ENCODE peak calls at places on chromosomes 4 and X, in six cellular contexts. One of them, this sample, is unnamed.

GRCh38 chr4:177047070-177047850 is 254.5 kb upstream of the VEGFC start:
- DNase-seq in MCF 10A: peak
- DNase-seq in spleen: no peak
- DNase-seq in brain microvascular endothelial cell: peak
- DNase-seq in chondrocyte: no peak
- DNase-seq in pancreas: peak
- DNase-seq in this sample: peak

GRCh38 chr4:178712486-178712885 is 1270.2 kb upstream of the AGA start:
- DNase-seq in MCF 10A: no peak
- DNase-seq in spleen: no peak
- DNase-seq in brain microvascular endothelial cell: no peak
- DNase-seq in chondrocyte: no peak
- DNase-seq in pancreas: no peak
- DNase-seq in this sample: no peak

GRCh38 chr4:110631582-110632505 is 9.0 kb upstream of the PITX2 start:
- DNase-seq in MCF 10A: peak
- DNase-seq in spleen: peak
- DNase-seq in brain microvascular endothelial cell: peak
- DNase-seq in chondrocyte: no peak
- DNase-seq in pancreas: peak
- DNase-seq in this sample: no peak

GRCh38 chr4:71466775-71467174 is 128.0 kb downstream of the SLC4A4 start:
- DNase-seq in MCF 10A: no peak
- DNase-seq in spleen: no peak
- DNase-seq in brain microvascular endothelial cell: no peak
- DNase-seq in chondrocyte: no peak
- DNase-seq in pancreas: no peak
- DNase-seq in this sample: no peak

GRCh38 chr4:83599183-83599582 is 63.3 kb downstream of the GPAT3 start:
- DNase-seq in MCF 10A: peak
- DNase-seq in spleen: no peak
- DNase-seq in brain microvascular endothelial cell: peak
- DNase-seq in chondrocyte: no peak
- DNase-seq in pancreas: no peak
- DNase-seq in this sample: no peak

GRCh38 chr4:52273885-52274284 is 222.8 kb downstream of the SPATA18 start:
- DNase-seq in MCF 10A: no peak
- DNase-seq in spleen: no peak
- DNase-seq in brain microvascular endothelial cell: no peak
- DNase-seq in chondrocyte: no peak
- DNase-seq in pancreas: no peak
- DNase-seq in this sample: no peak

GRCh38 chrX:123860506-123860840 is 620 bp downstream of the XIAP start:
- DNase-seq in MCF 10A: no peak
- DNase-seq in spleen: no peak
- DNase-seq in brain microvascular endothelial cell: no peak
- DNase-seq in chondrocyte: no peak
- DNase-seq in pancreas: no peak
- DNase-seq in this sample: no peak

GRCh38 chr4:139266583-139267257 is 13.3 kb downstream of the MGARP start:
- DNase-seq in MCF 10A: peak
- DNase-seq in spleen: peak
- DNase-seq in brain microvascular endothelial cell: peak
- DNase-seq in chondrocyte: no peak
- DNase-seq in pancreas: no peak
- DNase-seq in this sample: no peak

GRCh38 chr4:8323947-8324555 is 54.5 kb downstream of the HTRA3 start:
- DNase-seq in MCF 10A: peak
- DNase-seq in spleen: peak
- DNase-seq in brain microvascular endothelial cell: no peak
- DNase-seq in chondrocyte: peak
- DNase-seq in pancreas: peak
- DNase-seq in this sample: peak

GRCh38 chr4:10101559-10102192 is 14.9 kb downstream of the WDR1 start:
- DNase-seq in MCF 10A: no peak
- DNase-seq in spleen: no peak
- DNase-seq in brain microvascular endothelial cell: no peak
- DNase-seq in chondrocyte: no peak
- DNase-seq in pancreas: no peak
- DNase-seq in this sample: no peak

GRCh38 chr4:164207460-164207859 is 546.5 kb upstream of the SMIM31 start:
- DNase-seq in MCF 10A: no peak
- DNase-seq in spleen: no peak
- DNase-seq in brain microvascular endothelial cell: no peak
- DNase-seq in chondrocyte: no peak
- DNase-seq in pancreas: no peak
- DNase-seq in this sample: no peak

GRCh38 chr4:24805036-24805435 is 9.7 kb downstream of the SOD3 start:
- DNase-seq in MCF 10A: peak
- DNase-seq in spleen: no peak
- DNase-seq in brain microvascular endothelial cell: no peak
- DNase-seq in chondrocyte: no peak
- DNase-seq in pancreas: no peak
- DNase-seq in this sample: no peak

GRCh38 chr4:147037089-147037488 is 91.4 kb upstream of the TTC29 start:
- DNase-seq in MCF 10A: no peak
- DNase-seq in spleen: no peak
- DNase-seq in brain microvascular endothelial cell: no peak
- DNase-seq in chondrocyte: no peak
- DNase-seq in pancreas: no peak
- DNase-seq in this sample: no peak

GRCh38 chrX:141724186-141724585 is 25.6 kb upstream of the SPANXD start:
- DNase-seq in MCF 10A: no peak
- DNase-seq in spleen: no peak
- DNase-seq in brain microvascular endothelial cell: no peak
- DNase-seq in chondrocyte: no peak
- DNase-seq in pancreas: no peak
- DNase-seq in this sample: no peak

GRCh38 chr4:155025762-155026457 is 182.5 kb upstream of the NPY2R start:
- DNase-seq in MCF 10A: peak
- DNase-seq in spleen: no peak
- DNase-seq in brain microvascular endothelial cell: peak
- DNase-seq in chondrocyte: no peak
- DNase-seq in pancreas: peak
- DNase-seq in this sample: no peak

GRCh38 chrX:27715610-27716009 is 92.2 kb upstream of the MAGEB10 start:
- DNase-seq in MCF 10A: no peak
- DNase-seq in spleen: no peak
- DNase-seq in brain microvascular endothelial cell: no peak
- DNase-seq in chondrocyte: no peak
- DNase-seq in pancreas: no peak
- DNase-seq in this sample: no peak

GRCh38 chr4:151276787-151277557 is at the start of gene PRSS48:
- DNase-seq in MCF 10A: peak
- DNase-seq in spleen: no peak
- DNase-seq in brain microvascular endothelial cell: peak
- DNase-seq in chondrocyte: no peak
- DNase-seq in pancreas: peak
- DNase-seq in this sample: peak

GRCh38 chrX:101550362-101550761 is at the start of gene ARMCX1:
- DNase-seq in MCF 10A: no peak
- DNase-seq in spleen: peak
- DNase-seq in brain microvascular endothelial cell: peak
- DNase-seq in chondrocyte: peak
- DNase-seq in pancreas: peak
- DNase-seq in this sample: no peak

GRCh38 chr4:47465008-47465407 is 1.5 kb upstream of the COMMD8 start:
- DNase-seq in MCF 10A: no peak
- DNase-seq in spleen: no peak
- DNase-seq in brain microvascular endothelial cell: no peak
- DNase-seq in chondrocyte: no peak
- DNase-seq in pancreas: no peak
- DNase-seq in this sample: no peak

GRCh38 chr4:47462799-47463234 is 685 bp downstream of the COMMD8 start:
- DNase-seq in MCF 10A: no peak
- DNase-seq in spleen: no peak
- DNase-seq in brain microvascular endothelial cell: no peak
- DNase-seq in chondrocyte: no peak
- DNase-seq in pancreas: no peak
- DNase-seq in this sample: no peak

GRCh38 chr4:47468686-47469365 is 5.3 kb upstream of the COMMD8 start:
- DNase-seq in MCF 10A: no peak
- DNase-seq in spleen: no peak
- DNase-seq in brain microvascular endothelial cell: peak
- DNase-seq in chondrocyte: no peak
- DNase-seq in pancreas: no peak
- DNase-seq in this sample: no peak

GRCh38 chr4:47466061-47466785 is 2.7 kb upstream of the COMMD8 start:
- DNase-seq in MCF 10A: no peak
- DNase-seq in spleen: no peak
- DNase-seq in brain microvascular endothelial cell: no peak
- DNase-seq in chondrocyte: no peak
- DNase-seq in pancreas: no peak
- DNase-seq in this sample: no peak

GRCh38 chr4:47463235-47463956 is at the start of gene COMMD8:
- DNase-seq in MCF 10A: peak
- DNase-seq in spleen: peak
- DNase-seq in brain microvascular endothelial cell: peak
- DNase-seq in chondrocyte: peak
- DNase-seq in pancreas: peak
- DNase-seq in this sample: peak
- TF ChIP-seq CTCF in MCF 10A: no peak
- TF ChIP-seq CTCF in spleen: peak
- TF ChIP-seq CTCF in brain microvascular endothelial cell: peak
- TF ChIP-seq CTCF in chondrocyte: peak
- TF ChIP-seq CTCF in pancreas: no peak
- TF ChIP-seq CTCF in this sample: peak

GRCh38 chrX:139933904-139934303 is 1.1 kb upstream of the ATP11C start:
- DNase-seq in MCF 10A: no peak
- DNase-seq in spleen: no peak
- DNase-seq in brain microvascular endothelial cell: no peak
- DNase-seq in chondrocyte: no peak
- DNase-seq in pancreas: no peak
- DNase-seq in this sample: no peak

GRCh38 chrX:139931646-139932076 is 1.2 kb downstream of the ATP11C start:
- DNase-seq in MCF 10A: no peak
- DNase-seq in spleen: peak
- DNase-seq in brain microvascular endothelial cell: no peak
- DNase-seq in chondrocyte: no peak
- DNase-seq in pancreas: no peak
- DNase-seq in this sample: no peak

GRCh38 chrX:139932901-139933796 is at the start of gene ATP11C:
- DNase-seq in MCF 10A: peak
- DNase-seq in spleen: peak
- DNase-seq in brain microvascular endothelial cell: peak
- DNase-seq in chondrocyte: peak
- DNase-seq in pancreas: peak
- DNase-seq in this sample: peak

GRCh38 chrX:139932077-139932900 is 564 bp downstream of the ATP11C start:
- DNase-seq in MCF 10A: peak
- DNase-seq in spleen: peak
- DNase-seq in brain microvascular endothelial cell: no peak
- DNase-seq in chondrocyte: peak
- DNase-seq in pancreas: peak
- DNase-seq in this sample: peak

DNA sequence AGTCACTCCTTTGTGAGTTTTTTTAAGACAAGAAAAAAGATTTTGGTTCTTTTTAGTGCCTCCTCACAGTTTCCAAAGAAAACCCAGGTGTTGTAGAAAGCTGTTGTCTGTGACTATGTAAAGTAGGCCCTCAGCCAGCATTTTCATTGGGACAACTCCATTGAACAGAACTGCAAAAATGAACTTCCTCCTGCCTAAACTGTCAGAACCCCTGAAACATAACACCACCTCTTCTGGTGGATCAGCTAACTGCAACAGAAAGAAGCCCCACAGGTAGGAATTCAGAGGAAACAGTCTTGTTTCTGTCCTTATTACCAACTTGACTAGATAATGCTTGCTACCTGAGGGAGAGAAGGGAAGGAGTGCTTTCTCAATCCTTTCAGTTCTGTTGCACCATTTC is 3.4 kb upstream of the ATP11C start:
- DNase-seq in MCF 10A: no peak
- DNase-seq in spleen: no peak
- DNase-seq in brain microvascular endothelial cell: no peak
- DNase-seq in chondrocyte: no peak
- DNase-seq in pancreas: no peak
- DNase-seq in this sample: no peak
- TF ChIP-seq CTCF in MCF 10A: no peak
- TF ChIP-seq CTCF in spleen: no peak
- TF ChIP-seq CTCF in brain microvascular endothelial cell: no peak
- TF ChIP-seq CTCF in chondrocyte: no peak
- TF ChIP-seq CTCF in pancreas: no peak
- TF ChIP-seq CTCF in this sample: no peak

GRCh38 chr4:38068107-38068506 is 107.9 kb downstream of the PTTG2 start:
- DNase-seq in MCF 10A: no peak
- DNase-seq in spleen: no peak
- DNase-seq in brain microvascular endothelial cell: no peak
- DNase-seq in chondrocyte: no peak
- DNase-seq in pancreas: no peak
- DNase-seq in this sample: no peak

GRCh38 chr4:38071801-38072567 is 111.8 kb downstream of the PTTG2 start:
- DNase-seq in MCF 10A: peak
- DNase-seq in spleen: no peak
- DNase-seq in brain microvascular endothelial cell: no peak
- DNase-seq in chondrocyte: no peak
- DNase-seq in pancreas: no peak
- DNase-seq in this sample: no peak

GRCh38 chr4:38072578-38072977 is 112.4 kb downstream of the PTTG2 start:
- DNase-seq in MCF 10A: no peak
- DNase-seq in spleen: no peak
- DNase-seq in brain microvascular endothelial cell: no peak
- DNase-seq in chondrocyte: no peak
- DNase-seq in pancreas: no peak
- DNase-seq in this sample: no peak

GRCh38 chr4:38067499-38067898 is 107.3 kb downstream of the PTTG2 start:
- DNase-seq in MCF 10A: no peak
- DNase-seq in spleen: no peak
- DNase-seq in brain microvascular endothelial cell: no peak
- DNase-seq in chondrocyte: no peak
- DNase-seq in pancreas: no peak
- DNase-seq in this sample: no peak

GRCh38 chr4:38069271-38069760 is 109.1 kb downstream of the PTTG2 start:
- DNase-seq in MCF 10A: peak
- DNase-seq in spleen: no peak
- DNase-seq in brain microvascular endothelial cell: no peak
- DNase-seq in chondrocyte: no peak
- DNase-seq in pancreas: no peak
- DNase-seq in this sample: no peak
- TF ChIP-seq CTCF in MCF 10A: peak
- TF ChIP-seq CTCF in spleen: no peak
- TF ChIP-seq CTCF in brain microvascular endothelial cell: peak
- TF ChIP-seq CTCF in chondrocyte: peak
- TF ChIP-seq CTCF in pancreas: peak
- TF ChIP-seq CTCF in this sample: peak

GRCh38 chr4:80507077-80507476 is 171.5 kb downstream of the CFAP299 start:
- DNase-seq in MCF 10A: no peak
- DNase-seq in spleen: no peak
- DNase-seq in brain microvascular endothelial cell: no peak
- DNase-seq in chondrocyte: no peak
- DNase-seq in pancreas: no peak
- DNase-seq in this sample: no peak

DNA sequence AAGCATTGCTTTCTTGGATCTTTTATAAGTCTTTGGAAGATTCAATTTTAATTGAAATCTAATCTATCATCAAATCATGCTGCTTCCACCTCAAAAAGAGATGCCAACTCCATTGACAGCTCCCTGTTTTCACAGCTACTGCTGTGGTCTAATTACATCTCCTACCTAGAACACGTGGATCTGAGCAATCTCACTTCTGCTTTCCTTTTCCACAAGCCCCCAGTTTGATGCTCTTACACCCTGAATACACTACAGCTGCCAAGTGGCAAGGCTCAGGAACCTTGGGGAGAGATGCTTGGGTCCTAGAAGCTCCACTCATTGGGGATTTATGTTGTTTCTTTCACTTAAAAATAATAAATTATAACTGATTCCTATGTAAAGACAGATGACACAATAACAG is 172.0 kb downstream of the CFAP299 start:
- DNase-seq in MCF 10A: no peak
- DNase-seq in spleen: no peak
- DNase-seq in brain microvascular endothelial cell: no peak
- DNase-seq in chondrocyte: no peak
- DNase-seq in pancreas: no peak
- DNase-seq in this sample: no peak
- TF ChIP-seq CTCF in MCF 10A: no peak
- TF ChIP-seq CTCF in spleen: no peak
- TF ChIP-seq CTCF in brain microvascular endothelial cell: no peak
- TF ChIP-seq CTCF in chondrocyte: no peak
- TF ChIP-seq CTCF in pancreas: no peak
- TF ChIP-seq CTCF in this sample: no peak